ENCODE peak calls at places on chromosomes 3 and 15, in ten cellular contexts. B is CD4-positive, alpha-beta T cell; W is activated T-cell treated with anti-CD3 and anti-CD28 coated beads for 1 hour; F is EL; V is Daoy; D is NCI-H748 treated with DMSO at 0.1 percent for 48 hours; E is natural killer cell; U is stimulated activated CD4-positive, alpha-beta T cell treated with anti-CD3 and anti-CD28 coated beads, Interleukin-4, amount 100 ng/mL, for 1 hour; I is NCI-H1105; L is T-helper 17 cell. K is an unnamed sample.

GRCh38 chr3:73602171-73602570 is 22.6 kb downstream of the PDZRN3 start:
- DNase-seq in B (no peak), W (no peak), F (peak), V (no peak), D (no peak), E (no peak), U (no peak), I (no peak), L (no peak), K (no peak)

GRCh38 chr15:98954411-98954810 is 53.2 kb downstream of the PGPEP1L start:
- DNase-seq in B (no peak), W (no peak), F (peak), V (peak), D (no peak), E (no peak), U (no peak), I (peak), L (no peak), K (peak)

GRCh38 chr3:127682576-127682975 is 9.8 kb downstream of the ABTB1 start:
- DNase-seq in B (no peak), W (no peak), F (no peak), V (no peak), D (no peak), E (peak), U (no peak), I (no peak), L (no peak), K (no peak)

GRCh38 chr15:37585966-37586656 is 348.3 kb upstream of the TMCO5A start:
- DNase-seq in B (no peak), W (no peak), F (peak), V (no peak), D (no peak), E (no peak), U (no peak), I (no peak), L (no peak), K (no peak)

GRCh38 chr3:31278532-31278931 is 254.2 kb upstream of the STT3B start:
- DNase-seq in B (no peak), W (no peak), F (no peak), V (no peak), D (no peak), E (no peak), U (no peak), I (no peak), L (no peak), K (no peak)

GRCh38 chr3:134406331-134407246 is 32.3 kb upstream of the AMOTL2 start:
- DNase-seq in B (no peak), W (no peak), F (no peak), V (no peak), D (peak), E (no peak), U (no peak), I (peak), L (no peak), K (peak)

GRCh38 chr3:67459131-67459530 is 195.3 kb downstream of the SUCLG2 start:
- DNase-seq in B (no peak), W (no peak), F (no peak), V (no peak), D (no peak), E (no peak), U (no peak), I (no peak), L (no peak), K (no peak)

GRCh38 chr3:122184591-122184929 is 1.1 kb downstream of the CASR start:
- DNase-seq in B (no peak), W (no peak), F (no peak), V (no peak), D (no peak), E (no peak), U (no peak), I (no peak), L (no peak), K (no peak)

GRCh38 chr3:31777887-31778286 is 203.2 kb downstream of the OSBPL10 start:
- DNase-seq in B (no peak), W (no peak), F (peak), V (no peak), D (no peak), E (no peak), U (no peak), I (no peak), L (no peak), K (no peak)

GRCh38 chr3:150345021-150345538 is 63.0 kb upstream of the TSC22D2 start:
- DNase-seq in B (no peak), W (no peak), F (peak), V (peak), D (no peak), E (no peak), U (no peak), I (no peak), L (no peak), K (no peak)

GRCh38 chr15:45157974-45158373 is 28.2 kb downstream of the DUOX1 start:
- DNase-seq in B (no peak), W (no peak), F (peak), V (peak), D (no peak), E (no peak), U (no peak), I (no peak), L (no peak), K (no peak)

GRCh38 chr3:93984618-93985017 is 4.7 kb downstream of the ARL13B start:
- DNase-seq in B (no peak), W (no peak), F (no peak), V (no peak), D (no peak), E (no peak), U (no peak), I (no peak), L (no peak), K (no peak)

GRCh38 chr3:134186391-134186790 is 64.3 kb downstream of the RYK start:
- DNase-seq in B (no peak), W (no peak), F (no peak), V (no peak), D (no peak), E (no peak), U (no peak), I (no peak), L (no peak), K (no peak)

GRCh38 chr3:170225166-170225565 is 2.9 kb downstream of the PRKCI start:
- DNase-seq in B (no peak), W (no peak), F (no peak), V (no peak), D (no peak), E (no peak), U (no peak), I (no peak), L (no peak), K (no peak)

GRCh38 chr15:29925227-29926082 is 103.2 kb upstream of the TJP1 start:
- DNase-seq in B (peak), W (peak), F (peak), V (peak), D (no peak), E (no peak), U (peak), I (no peak), L (no peak), K (peak)